ENCODE peak calls at places on chromosome 4, in four cellular contexts. One of them, this sample, is unnamed.

GRCh38 chr4:92182006-92182735 is 121.6 kb upstream of the GRID2 start:
- DNase-seq in SK-N-SH: no peak
- DNase-seq in A549: no peak
- DNase-seq in GM12878: no peak
- DNase-seq in this sample: no peak

GRCh38 chr4:165328708-165329107 is 1.2 kb downstream of the MSMO1 start:
- DNase-seq in GM12878: no peak
- DNase-seq in A549: no peak
- DNase-seq in SK-N-SH: no peak
- DNase-seq in this sample: peak

GRCh38 chr4:76969941-76970529 is 20.5 kb downstream of the SEPTIN11 start:
- DNase-seq in A549: no peak
- DNase-seq in SK-N-SH: no peak
- DNase-seq in GM12878: no peak
- DNase-seq in this sample: no peak

GRCh38 chr4:143207555-143207954 is 22.8 kb downstream of the USP38 start:
- DNase-seq in SK-N-SH: peak
- DNase-seq in GM12878: no peak
- DNase-seq in A549: no peak
- DNase-seq in this sample: peak

GRCh38 chr4:63106600-63106999 is 1302.7 kb downstream of the TECRL start:
- DNase-seq in SK-N-SH: no peak
- DNase-seq in GM12878: no peak
- DNase-seq in A549: no peak
- DNase-seq in this sample: no peak

GRCh38 chr4:128228778-128229457 is 58.7 kb downstream of the PGRMC2 start:
- DNase-seq in A549: no peak
- DNase-seq in GM12878: no peak
- DNase-seq in SK-N-SH: peak
- DNase-seq in this sample: no peak

GRCh38 chr4:2791518-2792395 is 1.1 kb upstream of the SH3BP2 start:
- DNase-seq in A549: no peak
- DNase-seq in GM12878: no peak
- DNase-seq in SK-N-SH: peak
- DNase-seq in this sample: no peak

GRCh38 chr4:46648088-46648744 is 258.3 kb upstream of the GABRA2 start:
- DNase-seq in A549: no peak
- DNase-seq in SK-N-SH: peak
- DNase-seq in GM12878: no peak
- DNase-seq in this sample: peak

GRCh38 chr4:88138561-88138960 is 19.9 kb downstream of the ABCG2 start:
- DNase-seq in A549: no peak
- DNase-seq in GM12878: no peak
- DNase-seq in SK-N-SH: no peak
- DNase-seq in this sample: no peak

GRCh38 chr4:1210971-1211370 is 38.0 kb downstream of the CTBP1 start:
- DNase-seq in GM12878: no peak
- DNase-seq in A549: no peak
- DNase-seq in SK-N-SH: no peak
- DNase-seq in this sample: no peak

GRCh38 chr4:140633154-140633553 is 64.4 kb upstream of the UCP1 start:
- DNase-seq in GM12878: no peak
- DNase-seq in SK-N-SH: no peak
- DNase-seq in A549: no peak
- DNase-seq in this sample: no peak

GRCh38 chr4:140637836-140638235 is 69.1 kb upstream of the UCP1 start:
- DNase-seq in GM12878: no peak
- DNase-seq in A549: peak
- DNase-seq in SK-N-SH: peak
- DNase-seq in this sample: peak

GRCh38 chr4:140640150-140640748 is 71.5 kb upstream of the UCP1 start:
- DNase-seq in A549: no peak
- DNase-seq in SK-N-SH: no peak
- DNase-seq in GM12878: no peak
- DNase-seq in this sample: no peak

GRCh38 chr4:140633951-140634350 is 65.2 kb upstream of the UCP1 start:
- DNase-seq in SK-N-SH: no peak
- DNase-seq in A549: no peak
- DNase-seq in GM12878: no peak
- DNase-seq in this sample: no peak

DNA sequence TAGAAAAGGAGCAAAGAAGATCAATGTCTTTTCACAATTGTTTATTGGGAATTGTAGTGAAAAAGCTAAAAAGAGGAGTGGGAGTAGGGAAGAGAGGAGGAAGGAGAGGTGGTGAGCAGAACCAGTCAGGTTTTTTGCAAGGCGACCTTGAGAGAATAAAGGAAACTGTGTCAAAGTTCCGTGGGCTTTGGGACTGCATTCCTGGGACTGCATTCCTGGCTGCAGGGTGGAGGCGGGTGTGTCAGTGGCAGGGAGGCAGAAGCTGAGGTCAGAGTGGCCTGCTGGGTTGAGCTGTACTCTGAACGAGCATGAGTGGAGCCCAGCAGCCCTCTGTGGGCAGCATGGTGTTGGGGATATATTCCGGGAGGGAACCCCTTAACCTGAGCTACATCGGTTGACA is 66.8 kb upstream of the UCP1 start:
- DNase-seq in A549: peak
- DNase-seq in GM12878: no peak
- DNase-seq in SK-N-SH: no peak
- DNase-seq in this sample: peak
- TF ChIP-seq PBX3 in A549: no peak
- TF ChIP-seq PBX3 in GM12878: no peak
- TF ChIP-seq PBX3 in SK-N-SH: no peak
- TF ChIP-seq PBX3 in this sample: no peak

GRCh38 chr4:185708348-185708747 is 103.6 kb downstream of the SORBS2 start:
- DNase-seq in SK-N-SH: no peak
- DNase-seq in A549: no peak
- DNase-seq in GM12878: no peak
- DNase-seq in this sample: no peak
- TF ChIP-seq PBX3 in SK-N-SH: peak
- TF ChIP-seq PBX3 in A549: no peak
- TF ChIP-seq PBX3 in GM12878: no peak
- TF ChIP-seq PBX3 in this sample: no peak

DNA sequence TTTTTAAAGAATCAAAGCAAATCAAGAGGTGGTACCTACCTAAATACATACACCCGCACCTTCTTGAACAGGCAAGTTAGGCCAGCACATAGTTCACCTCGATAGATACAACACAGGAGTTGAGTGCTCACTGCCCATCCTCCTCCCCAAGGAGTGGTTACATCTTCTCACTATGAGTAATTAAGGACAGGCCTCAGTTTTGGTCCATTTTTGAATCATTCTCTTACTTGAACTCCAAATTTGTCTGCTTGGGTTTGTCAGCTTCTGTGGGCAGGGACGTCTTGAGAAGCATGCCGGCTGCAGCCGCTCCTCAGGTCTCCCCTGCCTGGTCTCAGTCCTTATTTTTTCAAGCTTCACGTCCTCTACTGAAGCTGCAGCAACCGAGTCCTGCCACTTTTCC is 190.6 kb upstream of the RBPJ start:
- DNase-seq in A549: no peak
- DNase-seq in SK-N-SH: no peak
- DNase-seq in GM12878: peak
- DNase-seq in this sample: no peak
- TF ChIP-seq PBX3 in A549: no peak
- TF ChIP-seq PBX3 in SK-N-SH: no peak
- TF ChIP-seq PBX3 in GM12878: no peak
- TF ChIP-seq PBX3 in this sample: no peak

DNA sequence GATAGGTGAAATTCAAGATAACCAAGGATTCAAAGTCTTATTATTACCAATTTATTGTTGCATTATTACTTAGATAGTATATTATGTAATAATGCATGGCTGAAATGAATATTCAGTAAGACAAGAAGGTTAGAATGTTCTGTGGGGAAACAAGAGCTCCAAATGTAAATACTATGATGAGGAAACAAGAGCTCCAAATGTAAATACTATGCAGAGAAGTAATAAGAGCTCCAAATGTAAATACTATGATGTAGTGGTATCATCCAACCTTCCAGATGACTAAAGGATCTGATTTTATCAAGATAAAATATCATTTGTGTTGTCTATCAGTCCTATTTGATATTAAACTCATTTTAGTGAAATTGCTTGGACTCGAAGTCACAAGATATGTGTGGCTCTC is 82.2 kb upstream of the PCDH18 start:
- DNase-seq in SK-N-SH: no peak
- DNase-seq in GM12878: no peak
- DNase-seq in A549: no peak
- DNase-seq in this sample: no peak
- TF ChIP-seq PBX3 in SK-N-SH: no peak
- TF ChIP-seq PBX3 in GM12878: no peak
- TF ChIP-seq PBX3 in A549: no peak
- TF ChIP-seq PBX3 in this sample: no peak

This sample was measured in HepG2.